ENCODE peak calls at places on chromosomes 7 and 10, in nine cellular contexts. E, R, A, U, C, X, W, P and I are unnamed samples.

GRCh38 chr10:132384618-132385510 is 12.1 kb upstream of the PWWP2B start:
- DNase-seq in E (no peak), R (no peak), A (no peak), U (no peak), C (no peak), X (no peak), W (no peak), P (no peak), I (no peak)

GRCh38 chr7:36532981-36533499 is 143.4 kb downstream of the ANLN start:
- DNase-seq in E (no peak), R (no peak), A (no peak), U (no peak), C (peak), X (no peak), W (no peak), P (no peak), I (no peak)

GRCh38 chr10:42753126-42753506 is 29.5 kb upstream of the BMS1 start:
- DNase-seq in E (peak), R (peak), A (peak), U (peak), C (peak), X (no peak), W (peak), P (peak), I (peak)

GRCh38 chr7:21653623-21654022 is 110.8 kb downstream of the DNAH11 start:
- DNase-seq in E (no peak), R (no peak), A (no peak), U (no peak), C (no peak), X (no peak), W (no peak), P (no peak), I (no peak)

GRCh38 chr10:48496831-48497792 is 107.8 kb downstream of the ARHGAP22 start:
- DNase-seq in E (no peak), R (no peak), A (peak), U (no peak), C (no peak), X (no peak), W (no peak), P (no peak), I (no peak)

GRCh38 chr10:98391578-98391991 is 23.4 kb downstream of the PYROXD2 start:
- DNase-seq in E (peak), R (peak), A (no peak), U (no peak), C (no peak), X (no peak), W (no peak), P (no peak), I (no peak)

GRCh38 chr10:86387221-86387794 is 20.7 kb upstream of the GRID1 start:
- DNase-seq in E (no peak), R (no peak), A (no peak), U (no peak), C (no peak), X (no peak), W (no peak), P (no peak), I (no peak)

GRCh38 chr7:93382362-93382761 is 150.2 kb downstream of the VPS50 start:
- DNase-seq in E (no peak), R (no peak), A (no peak), U (no peak), C (no peak), X (no peak), W (no peak), P (no peak), I (no peak)

GRCh38 chr7:44738876-44739665 is 9.6 kb upstream of the ZMIZ2 start:
- DNase-seq in E (no peak), R (no peak), A (no peak), U (no peak), C (no peak), X (no peak), W (no peak), P (no peak), I (no peak)

GRCh38 chr10:28217848-28218247 is 85.0 kb downstream of the MPP7 start:
- DNase-seq in E (no peak), R (peak), A (peak), U (peak), C (no peak), X (no peak), W (peak), P (no peak), I (no peak)

GRCh38 chr10:1462521-1462920 is 274.8 kb downstream of the ADARB2 start:
- DNase-seq in E (no peak), R (no peak), A (no peak), U (no peak), C (no peak), X (no peak), W (no peak), P (no peak), I (no peak)

GRCh38 chr7:37718585-37718984 is 35.0 kb downstream of the GPR141 start:
- DNase-seq in E (no peak), R (no peak), A (no peak), U (no peak), C (no peak), X (no peak), W (no peak), P (no peak), I (no peak)

GRCh38 chr7:44213872-44214595 is 13.3 kb downstream of the YKT6 start:
- DNase-seq in E (no peak), R (no peak), A (peak), U (no peak), C (no peak), X (no peak), W (no peak), P (peak), I (no peak)

GRCh38 chr10:48464121-48464870 is 140.6 kb downstream of the ARHGAP22 start:
- DNase-seq in E (no peak), R (no peak), A (no peak), U (no peak), C (no peak), X (no peak), W (peak), P (no peak), I (no peak)

GRCh38 chr7:82091126-82091682 is 321.4 kb upstream of the HGF start:
- DNase-seq in E (no peak), R (no peak), A (no peak), U (no peak), C (no peak), X (no peak), W (no peak), P (no peak), I (no peak)

GRCh38 chr10:126097558-126098215 is 201.3 kb downstream of the FANK1 start:
- DNase-seq in E (no peak), R (no peak), A (no peak), U (no peak), C (no peak), X (no peak), W (no peak), P (no peak), I (no peak)

GRCh38 chr7:144048648-144049047 is at the start of gene OR2A5:
- DNase-seq in E (no peak), R (no peak), A (no peak), U (no peak), C (no peak), X (no peak), W (no peak), P (peak), I (no peak)

GRCh38 chr10:78729810-78730209 is 339.0 kb upstream of the ZMIZ1 start:
- DNase-seq in E (no peak), R (no peak), A (no peak), U (no peak), C (no peak), X (no peak), W (no peak), P (no peak), I (no peak)

GRCh38 chr7:98284335-98285036 is 3.0 kb downstream of the BRI3 start:
- DNase-seq in E (no peak), R (no peak), A (peak), U (no peak), C (no peak), X (no peak), W (no peak), P (no peak), I (no peak)